ENCODE peak calls at places on chromosomes 5 and 9, in eight cellular contexts. B is Peyer's patch; I is CMK; D is effector CD8-positive, alpha-beta T cell; E is T-helper 17 cell; G is amniotic epithelial cell; F is stimulated activated CD4-positive, alpha-beta T cell treated with anti-CD3 and anti-CD28 coated beads, Interleukin-2, amount 100 ng/mL, for 48 hours; H is NCI-H1930. M is an unnamed sample.

GRCh38 chr9:121206516-121207370 is 5.1 kb upstream of the RAB14 start:
- DNase-seq in B (no peak), I (no peak), D (no peak), E (no peak), G (peak; percentile 53), F (no peak), H (no peak), M (no peak)

GRCh38 chr9:131167146-131167692 is 41.8 kb downstream of the NUP214 start:
- DNase-seq in B (no peak), I (no peak), D (no peak), E (no peak), G (no peak), F (no peak), H (peak; percentile 19), M (no peak)

GRCh38 chr5:143605403-143606005 is 202.0 kb upstream of the NR3C1 start:
- DNase-seq in B (no peak), I (peak; percentile 8), D (no peak), E (no peak), G (no peak), F (no peak), H (no peak), M (peak; percentile 25)

GRCh38 chr9:130518943-130519772 is 60.2 kb upstream of the FUBP3 start:
- DNase-seq in B (no peak), I (no peak), D (no peak), E (no peak), G (no peak), F (no peak), H (no peak), M (no peak)

GRCh38 chr5:179060116-179061008 is at the start of gene ZNF354C:
- DNase-seq in B (peak; percentile 84), I (no peak), D (peak; percentile 80), E (peak; percentile 80), G (peak; percentile 89), F (peak; percentile 79), H (peak; percentile 84), M (peak; percentile 76)

GRCh38 chr9:122386316-122386872 is 15.6 kb downstream of the PTGS1 start:
- DNase-seq in B (no peak), I (no peak), D (no peak), E (no peak), G (no peak), F (no peak), H (no peak), M (no peak)

GRCh38 chr5:172646716-172647285 is 5.7 kb downstream of the NEURL1B start:
- DNase-seq in B (no peak), I (no peak), D (no peak), E (no peak), G (no peak), F (no peak), H (no peak), M (no peak)

GRCh38 chr9:9615086-9615485 is 997.7 kb downstream of the PTPRD start:
- DNase-seq in B (peak; percentile 37), I (no peak), D (no peak), E (no peak), G (no peak), F (no peak), H (no peak), M (no peak)

GRCh38 chr5:139272471-139273321 is 20.8 kb upstream of the MATR3 start:
- DNase-seq in B (no peak), I (no peak), D (peak; percentile 21), E (no peak), G (peak; percentile 55), F (no peak), H (no peak), M (no peak)

GRCh38 chr9:37692622-37693221 is 42.0 kb downstream of the FRMPD1 start:
- DNase-seq in B (no peak), I (no peak), D (no peak), E (no peak), G (no peak), F (no peak), H (no peak), M (no peak)

GRCh38 chr5:39714036-39714698 is 289.4 kb upstream of the DAB2 start:
- DNase-seq in B (no peak), I (no peak), D (no peak), E (peak; percentile 9), G (peak; percentile 64), F (peak; percentile 36), H (peak; percentile 50), M (no peak)

GRCh38 chr5:181164076-181164952 is 16.9 kb downstream of the OR2V2 start:
- DNase-seq in B (no peak), I (no peak), D (no peak), E (no peak), G (peak; percentile 22), F (no peak), H (no peak), M (no peak)

GRCh38 chr5:43680286-43680685 is 77.3 kb downstream of the NNT start:
- DNase-seq in B (no peak), I (no peak), D (no peak), E (no peak), G (no peak), F (no peak), H (no peak), M (no peak)

GRCh38 chr9:130712564-130713285 is 19.1 kb downstream of the EXOSC2 start:
- DNase-seq in B (peak; percentile 97), I (peak; percentile 78), D (peak; percentile 92), E (peak; percentile 90), G (peak; percentile 98), F (peak; percentile 91), H (peak; percentile 97), M (peak; percentile 94)

GRCh38 chr9:115109486-115109885 is 8.5 kb downstream of the TNC start:
- DNase-seq in B (no peak), I (no peak), D (no peak), E (no peak), G (peak; percentile 83), F (no peak), H (no peak), M (no peak)

GRCh38 chr9:132851421-132851792 is 26.7 kb downstream of the AK8 start:
- DNase-seq in B (no peak), I (no peak), D (no peak), E (no peak), G (no peak), F (no peak), H (no peak), M (no peak)

GRCh38 chr5:158422653-158423505 is 563.9 kb upstream of the CLINT1 start:
- DNase-seq in B (no peak), I (no peak), D (no peak), E (no peak), G (no peak), F (no peak), H (no peak), M (no peak)

GRCh38 chr9:79037338-79037737 is 534.4 kb upstream of the TLE4 start:
- DNase-seq in B (no peak), I (no peak), D (no peak), E (no peak), G (no peak), F (no peak), H (no peak), M (no peak)

GRCh38 chr9:136875155-136875554 is 9.0 kb upstream of the EDF1 start:
- DNase-seq in B (no peak), I (no peak), D (no peak), E (no peak), G (no peak), F (no peak), H (no peak), M (no peak)

GRCh38 chr9:65426231-65426630 is 141.2 kb upstream of the FOXD4L5 start:
- DNase-seq in B (no peak), I (no peak), D (no peak), E (no peak), G (no peak), F (no peak), H (no peak), M (no peak)

GRCh38 chr5:61632064-61632463 is 300.0 kb downstream of the ZSWIM6 start:
- DNase-seq in B (no peak), I (no peak), D (no peak), E (no peak), G (no peak), F (no peak), H (no peak), M (no peak)

GRCh38 chr5:458547-459353 is 15.8 kb downstream of the EXOC3 start:
- DNase-seq in B (peak; percentile 27), I (no peak), D (no peak), E (no peak), G (peak; percentile 42), F (peak; percentile 55), H (no peak), M (peak; percentile 56)

GRCh38 chr9:135002336-135002735 is 84.6 kb upstream of the FCN1 start:
- DNase-seq in B (peak; percentile 11), I (no peak), D (no peak), E (no peak), G (no peak), F (no peak), H (no peak), M (no peak)

GRCh38 chr5:71938886-71939285 is 168.4 kb upstream of the MAP1B start:
- DNase-seq in B (peak; percentile 82), I (no peak), D (no peak), E (no peak), G (no peak), F (no peak), H (peak; percentile 11), M (no peak)

GRCh38 chr5:112529525-112529924 is 110.4 kb upstream of the EPB41L4A start:
- DNase-seq in B (no peak), I (no peak), D (no peak), E (no peak), G (peak; percentile 10), F (no peak), H (no peak), M (no peak)

GRCh38 chr5:82312373-82312856 is 34.3 kb upstream of the RPS23 start:
- DNase-seq in B (peak; percentile 58), I (peak; percentile 27), D (no peak), E (peak; percentile 9), G (peak; percentile 79), F (peak; percentile 45), H (peak; percentile 20), M (peak; percentile 25)

GRCh38 chr5:116415989-116416388 is 158.6 kb downstream of the SEMA6A start:
- DNase-seq in B (no peak), I (no peak), D (no peak), E (no peak), G (no peak), F (no peak), H (no peak), M (no peak)

GRCh38 chr5:2710910-2711309 is 40.6 kb downstream of the IRX2 start:
- DNase-seq in B (no peak), I (no peak), D (no peak), E (no peak), G (no peak), F (no peak), H (no peak), M (no peak)

GRCh38 chr9:93597871-93598646 is 21.7 kb downstream of the PHF2 start:
- DNase-seq in B (no peak), I (no peak), D (no peak), E (no peak), G (no peak), F (no peak), H (no peak), M (no peak)

GRCh38 chr9:118643118-118643517 is 726.1 kb downstream of the BRINP1 start:
- DNase-seq in B (no peak), I (no peak), D (no peak), E (no peak), G (peak; percentile 86), F (no peak), H (no peak), M (no peak)

GRCh38 chr9:128553695-128554094 is 1.3 kb downstream of the SPTAN1 start:
- DNase-seq in B (no peak), I (no peak), D (no peak), E (no peak), G (peak; percentile 91), F (no peak), H (no peak), M (no peak)

GRCh38 chr9:34338664-34339063 is 9.3 kb downstream of the NUDT2 start:
- DNase-seq in B (no peak), I (no peak), D (no peak), E (no peak), G (no peak), F (no peak), H (no peak), M (no peak)

GRCh38 chr5:178206166-178207101 is 2.1 kb downstream of the HNRNPAB start:
- DNase-seq in B (no peak), I (no peak), D (no peak), E (no peak), G (peak; percentile 34), F (no peak), H (no peak), M (no peak)

GRCh38 chr5:116575635-116576042 is 1.0 kb upstream of the SEMA6A start:
- DNase-seq in B (peak; percentile 65), I (no peak), D (no peak), E (no peak), G (no peak), F (no peak), H (no peak), M (no peak)